ENCODE peak calls at places on chromosomes 11 and 22, in ten cellular contexts. A, G, O, M, K, H, Z, N, V and Q are unnamed samples.

GRCh38 chr11:126231725-126232459 is 20.3 kb downstream of the FAM118B start:
- DNase-seq in H (no peak), N (no peak), M (peak; percentile 51), O (peak; percentile 37), Z (no peak), G (no peak), A (no peak), K (no peak), V (no peak), Q (no peak)

GRCh38 chr22:23389271-23390071 is 190.6 kb downstream of the IGLL1 start:
- DNase-seq in N (no peak), Z (no peak), O (no peak), V (no peak), M (no peak), K (no peak), G (no peak), H (no peak), A (no peak), Q (no peak)

GRCh38 chr22:41021655-41022454 is 70.5 kb upstream of the EP300 start:
- DNase-seq in G (peak; percentile 83), K (no peak), N (peak; percentile 79), Z (peak; percentile 81), V (peak; percentile 62), H (no peak), A (peak; percentile 73), M (peak; percentile 61), O (peak; percentile 86), Q (no peak)

GRCh38 chr22:30777589-30777988 is 82.9 kb downstream of the OSBP2 start:
- DNase-seq in M (no peak), V (no peak), O (no peak), H (no peak), K (no peak), A (no peak), Z (no peak), N (no peak), G (no peak), Q (no peak)

GRCh38 chr11:7637447-7638157 is 35.7 kb downstream of the CYB5R2 start:
- DNase-seq in A (peak; percentile 37), G (no peak), V (peak; percentile 73), Z (peak; percentile 81), N (no peak), K (peak; percentile 56), O (peak; percentile 82), M (peak; percentile 88), H (peak; percentile 57), Q (peak; percentile 7)

GRCh38 chr11:125932301-125932700 is 13.5 kb upstream of the VSIG10L2 start:
- DNase-seq in Z (no peak), K (no peak), G (no peak), O (no peak), A (no peak), V (no peak), N (no peak), H (no peak), M (no peak), Q (no peak)

GRCh38 chr22:38247713-38248112 is 25.1 kb downstream of the TMEM184B start:
- DNase-seq in V (no peak), N (no peak), M (no peak), G (no peak), K (no peak), Z (no peak), O (no peak), A (no peak), H (no peak), Q (no peak)

GRCh38 chr22:17580461-17581031 is 17.2 kb downstream of the SLC25A18 start:
- DNase-seq in V (no peak), O (no peak), A (no peak), M (no peak), Z (no peak), G (no peak), K (no peak), N (no peak), H (no peak), Q (no peak)

GRCh38 chr22:35301370-35301874 is 1.7 kb downstream of the TOM1 start:
- DNase-seq in O (peak; percentile 76), N (no peak), H (peak; percentile 100), G (no peak), V (peak; percentile 60), M (peak; percentile 100), K (peak; percentile 91), A (no peak), Z (no peak), Q (peak; percentile 41)

GRCh38 chr11:130892847-130893246 is 23.4 kb downstream of the SNX19 start:
- DNase-seq in N (no peak), V (no peak), K (no peak), M (no peak), O (no peak), H (no peak), A (no peak), G (no peak), Z (no peak), Q (no peak)

GRCh38 chr11:57072640-57073039 is 83.9 kb downstream of the OR5AK2 start:
- DNase-seq in O (peak; percentile 95), Z (no peak), H (peak; percentile 98), A (no peak), K (peak; percentile 86), N (no peak), M (peak; percentile 99), V (peak; percentile 27), G (no peak), Q (peak; percentile 97)

GRCh38 chr11:30392221-30392784 is 69.4 kb downstream of the ARL14EP start:
- DNase-seq in K (no peak), V (no peak), O (no peak), M (no peak), N (no peak), H (no peak), G (no peak), A (peak; percentile 52), Z (no peak), Q (no peak)

GRCh38 chr11:112968988-112969714 is 7.9 kb downstream of the NCAM1 start:
- DNase-seq in G (no peak), K (peak; percentile 17), Z (no peak), N (no peak), O (peak; percentile 4), M (peak; percentile 66), V (no peak), A (no peak), H (peak; percentile 2), Q (no peak)

GRCh38 chr11:108616549-108616948 is 23.0 kb upstream of the EXPH5 start:
- DNase-seq in O (peak; percentile 73), G (no peak), K (peak; percentile 90), N (no peak), A (no peak), H (peak; percentile 56), V (no peak), Z (no peak), M (peak; percentile 88), Q (no peak)

GRCh38 chr22:39332441-39333064 is 13.1 kb upstream of the RPL3 start:
- DNase-seq in Z (no peak), V (no peak), O (peak; percentile 91), A (no peak), N (no peak), H (no peak), G (no peak), K (no peak), M (peak; percentile 69), Q (no peak)

GRCh38 chr11:37364246-37364839 is 766.3 kb upstream of the RAG2 start:
- DNase-seq in K (no peak), A (no peak), Z (no peak), O (no peak), N (no peak), M (no peak), G (no peak), H (no peak), V (no peak), Q (no peak)

DNA sequence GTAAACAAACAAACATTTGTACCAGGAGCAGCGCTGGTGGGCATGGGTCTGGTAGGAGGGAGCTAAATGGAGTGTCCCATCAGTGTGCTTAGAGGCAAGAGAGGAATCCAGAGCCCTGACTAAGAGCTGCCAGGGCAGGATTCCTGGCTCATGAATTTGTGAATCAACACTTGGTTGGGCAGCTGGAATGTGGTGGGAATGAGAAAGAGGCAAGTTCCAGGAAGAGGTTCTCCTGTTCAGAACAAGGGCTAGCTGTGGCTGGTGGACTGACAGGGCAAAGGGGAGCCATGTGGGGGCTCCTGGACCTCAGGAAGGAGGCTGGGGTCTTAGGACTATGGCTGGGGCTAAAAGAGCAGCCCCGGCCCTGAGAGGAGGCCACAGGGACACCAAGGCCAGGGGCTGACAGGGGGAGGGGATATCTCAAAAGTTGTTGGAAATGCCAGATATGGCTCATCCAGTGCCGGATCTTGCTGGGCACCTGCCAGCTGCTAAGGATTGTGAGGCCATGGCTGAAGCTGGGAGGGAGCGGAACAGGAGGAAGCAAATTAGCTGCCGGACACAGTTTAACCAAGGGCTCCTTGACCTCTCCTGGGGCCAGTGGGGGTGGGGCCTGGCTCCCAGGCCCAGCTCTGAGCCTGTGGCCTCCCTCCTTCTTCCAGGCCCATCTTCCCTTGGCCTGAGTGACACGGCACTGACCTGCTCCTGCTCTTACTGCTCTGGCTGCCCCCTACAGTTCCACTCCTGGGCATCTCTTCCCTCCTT is 14.6 kb upstream of the P2RY6 start:
- DNase-seq in O (peak; percentile 94), A (no peak), G (no peak), M (peak; percentile 97), N (peak; percentile 51), Z (peak; percentile 87), V (no peak), K (peak; percentile 79), H (peak; percentile 89), Q (peak; percentile 93)
- H3K4me3 ChIP-seq in O (no peak overlapping the region), A (no peak overlapping the region), G (no peak overlapping the region), M (no peak overlapping the region), N (no peak overlapping the region), Z (peak overlapping the region; percentile 31), V (no peak overlapping the region), K (no peak overlapping the region), H (no peak overlapping the region), Q (peak overlapping the region; percentile 6)

GRCh38 chr11:81444306-81444705 is 1289.4 kb downstream of the FAM181B start:
- DNase-seq in N (no peak), K (no peak), A (no peak), V (no peak), Z (no peak), H (no peak), O (no peak), M (no peak), G (no peak), Q (no peak)
- TF ChIP-seq CTCF in N (no peak), K (no peak), A (no peak), V (no peak), Z (no peak), H (no peak), O (no peak), M (no peak), G (no peak), Q (no peak)

GRCh38 chr11:122074022-122074421 is 42.0 kb downstream of the BLID start:
- DNase-seq in O (no peak), V (no peak), M (no peak), H (no peak), G (no peak), K (no peak), A (no peak), N (no peak), Z (no peak), Q (no peak)
- H3K4me3 ChIP-seq in O (no peak overlapping the region), V (no peak overlapping the region), M (no peak overlapping the region), H (no peak overlapping the region), G (no peak overlapping the region), K (no peak overlapping the region), A (no peak overlapping the region), N (no peak overlapping the region), Z (no peak overlapping the region), Q (no peak overlapping the region)

GRCh38 chr11:80844110-80844509 is 1403.3 kb upstream of the TENM4 start:
- DNase-seq in N (no peak), M (no peak), A (no peak), G (no peak), H (no peak), K (no peak), Z (no peak), O (no peak), V (no peak), Q (no peak)
- TF ChIP-seq CTCF in N (no peak), M (no peak), A (no peak), G (no peak), H (no peak), K (no peak), Z (no peak), O (no peak), V (no peak), Q (no peak)